ENCODE peak calls at places on chromosomes 16 and 17, in five cellular contexts. One of them, this sample, is unnamed.

GRCh38 chr16:77297996-77298637 is 98.9 kb downstream of the SYCE1L start:
- DNase-seq in GM23338: no peak
- DNase-seq in PC-9: peak
- DNase-seq in fibroblast of lung: peak
- DNase-seq in GM23248: peak
- DNase-seq in this sample: no peak

GRCh38 chr16:19299565-19299964 is 14.0 kb downstream of the CLEC19A start:
- DNase-seq in GM23248: no peak
- DNase-seq in GM23338: no peak
- DNase-seq in PC-9: no peak
- DNase-seq in fibroblast of lung: no peak
- DNase-seq in this sample: no peak

GRCh38 chr17:79090503-79091372 is 16.1 kb downstream of the ENGASE start:
- DNase-seq in PC-9: no peak
- DNase-seq in fibroblast of lung: peak
- DNase-seq in GM23248: peak
- DNase-seq in GM23338: peak
- DNase-seq in this sample: no peak

GRCh38 chr16:65123846-65124513 is 2.1 kb upstream of the CDH11 start:
- DNase-seq in fibroblast of lung: no peak
- DNase-seq in GM23338: peak
- DNase-seq in GM23248: peak
- DNase-seq in PC-9: no peak
- DNase-seq in this sample: no peak

GRCh38 chr17:8176197-8176940 is at the start of gene TMEM107:
- DNase-seq in fibroblast of lung: peak
- DNase-seq in PC-9: peak
- DNase-seq in GM23248: peak
- DNase-seq in GM23338: peak
- DNase-seq in this sample: no peak

GRCh38 chr16:68373528-68374250 is 62.9 kb downstream of the PRMT7 start:
- DNase-seq in GM23248: no peak
- DNase-seq in GM23338: no peak
- DNase-seq in PC-9: no peak
- DNase-seq in fibroblast of lung: no peak
- DNase-seq in this sample: no peak

GRCh38 chr17:42766124-42766523 is 5.1 kb downstream of the RAMP2 start:
- DNase-seq in GM23248: no peak
- DNase-seq in GM23338: no peak
- DNase-seq in fibroblast of lung: no peak
- DNase-seq in PC-9: no peak
- DNase-seq in this sample: no peak

GRCh38 chr17:62629556-62630364 is 2.3 kb downstream of the MRC2 start:
- DNase-seq in GM23248: peak
- DNase-seq in PC-9: no peak
- DNase-seq in fibroblast of lung: no peak
- DNase-seq in GM23338: peak
- DNase-seq in this sample: no peak

GRCh38 chr17:82536220-82537201 is 17.0 kb downstream of the FOXK2 start:
- DNase-seq in PC-9: no peak
- DNase-seq in GM23338: no peak
- DNase-seq in GM23248: peak
- DNase-seq in fibroblast of lung: peak
- DNase-seq in this sample: no peak

GRCh38 chr17:39223907-39224777 is 1.6 kb downstream of the STAC2 start:
- DNase-seq in GM23248: no peak
- DNase-seq in PC-9: no peak
- DNase-seq in fibroblast of lung: no peak
- DNase-seq in GM23338: no peak
- DNase-seq in this sample: no peak

GRCh38 chr17:39225308-39225973 is at the start of gene STAC2:
- DNase-seq in GM23248: peak
- DNase-seq in fibroblast of lung: no peak
- DNase-seq in PC-9: no peak
- DNase-seq in GM23338: no peak
- DNase-seq in this sample: no peak

GRCh38 chr17:39222866-39223834 is 2.6 kb downstream of the STAC2 start:
- DNase-seq in GM23248: no peak
- DNase-seq in PC-9: no peak
- DNase-seq in fibroblast of lung: no peak
- DNase-seq in GM23338: no peak
- DNase-seq in this sample: no peak

GRCh38 chr17:39225974-39226683 is 384 bp upstream of the STAC2 start:
- DNase-seq in PC-9: no peak
- DNase-seq in fibroblast of lung: peak
- DNase-seq in GM23338: peak
- DNase-seq in GM23248: peak
- DNase-seq in this sample: no peak

GRCh38 chr17:39224778-39225307 is 902 bp downstream of the STAC2 start:
- DNase-seq in GM23248: no peak
- DNase-seq in fibroblast of lung: no peak
- DNase-seq in PC-9: no peak
- DNase-seq in GM23338: no peak
- DNase-seq in this sample: no peak
- TF ChIP-seq EZH2 in GM23248: no peak
- TF ChIP-seq EZH2 in fibroblast of lung: peak
- TF ChIP-seq EZH2 in PC-9: no peak
- TF ChIP-seq EZH2 in GM23338: peak
- TF ChIP-seq EZH2 in this sample: peak

GRCh38 chr17:48747445-48748363 is 19.2 kb upstream of the HOXB13 start:
- DNase-seq in PC-9: no peak
- DNase-seq in fibroblast of lung: no peak
- DNase-seq in GM23248: no peak
- DNase-seq in GM23338: peak
- DNase-seq in this sample: no peak
- TF ChIP-seq EZH2 in PC-9: no peak
- TF ChIP-seq EZH2 in fibroblast of lung: peak
- TF ChIP-seq EZH2 in GM23248: peak
- TF ChIP-seq EZH2 in GM23338: peak
- TF ChIP-seq EZH2 in this sample: no peak

GRCh38 chr17:36940313-36941264 is 3.3 kb downstream of the LHX1 start:
- DNase-seq in GM23338: peak
- DNase-seq in fibroblast of lung: no peak
- DNase-seq in PC-9: no peak
- DNase-seq in GM23248: no peak
- DNase-seq in this sample: no peak
- TF ChIP-seq EZH2 in GM23338: peak
- TF ChIP-seq EZH2 in fibroblast of lung: peak
- TF ChIP-seq EZH2 in PC-9: no peak
- TF ChIP-seq EZH2 in GM23248: peak
- TF ChIP-seq EZH2 in this sample: peak

GRCh38 chr16:89048087-89048729 is 45.4 kb upstream of the ACSF3 start:
- DNase-seq in GM23248: no peak
- DNase-seq in fibroblast of lung: no peak
- DNase-seq in GM23338: peak
- DNase-seq in PC-9: no peak
- DNase-seq in this sample: no peak

GRCh38 chr16:89048871-89049422 is 44.7 kb upstream of the ACSF3 start:
- DNase-seq in GM23338: no peak
- DNase-seq in GM23248: no peak
- DNase-seq in PC-9: no peak
- DNase-seq in fibroblast of lung: no peak
- DNase-seq in this sample: no peak

GRCh38 chr16:89046491-89046890 is 47.2 kb upstream of the ACSF3 start:
- DNase-seq in GM23338: no peak
- DNase-seq in PC-9: no peak
- DNase-seq in fibroblast of lung: no peak
- DNase-seq in GM23248: no peak
- DNase-seq in this sample: no peak

GRCh38 chr16:89045881-89046280 is 47.8 kb upstream of the ACSF3 start:
- DNase-seq in PC-9: no peak
- DNase-seq in fibroblast of lung: no peak
- DNase-seq in GM23248: no peak
- DNase-seq in GM23338: no peak
- DNase-seq in this sample: no peak

GRCh38 chr16:89047331-89048086 is 46.1 kb upstream of the ACSF3 start:
- DNase-seq in GM23338: no peak
- DNase-seq in PC-9: no peak
- DNase-seq in GM23248: no peak
- DNase-seq in fibroblast of lung: no peak
- DNase-seq in this sample: no peak
- TF ChIP-seq EZH2 in GM23338: no peak
- TF ChIP-seq EZH2 in PC-9: no peak
- TF ChIP-seq EZH2 in GM23248: no peak
- TF ChIP-seq EZH2 in fibroblast of lung: no peak
- TF ChIP-seq EZH2 in this sample: no peak

This sample was measured in SK-N-MC.